ENCODE peak calls at places on chromosomes 4 and X, in five cellular contexts. One of them, this sample, is unnamed.

GRCh38 chr4:38804654-38805295 is at the start of gene TLR1:
- DNase-seq in neural crest cell: no peak
- DNase-seq in naive thymus-derived CD4-positive, alpha-beta T cell: peak; percentile 74
- DNase-seq in NK-92 treated with Interleukin-12 subunit alpha and Interleukin-12 subunit beta, amount 100 ng/mL, for 24 hours: no peak
- DNase-seq in KBM-7: peak; percentile 80
- DNase-seq in this sample: peak; percentile 14

GRCh38 chr4:8274772-8275241 is 5.3 kb downstream of the HTRA3 start:
- DNase-seq in naive thymus-derived CD4-positive, alpha-beta T cell: no peak
- DNase-seq in NK-92 treated with Interleukin-12 subunit alpha and Interleukin-12 subunit beta, amount 100 ng/mL, for 24 hours: no peak
- DNase-seq in neural crest cell: peak; percentile 30
- DNase-seq in KBM-7: no peak
- DNase-seq in this sample: no peak

GRCh38 chrX:30876367-30876766 is 12.7 kb downstream of the TAB3 start:
- DNase-seq in neural crest cell: no peak
- DNase-seq in NK-92 treated with Interleukin-12 subunit alpha and Interleukin-12 subunit beta, amount 100 ng/mL, for 24 hours: no peak
- DNase-seq in naive thymus-derived CD4-positive, alpha-beta T cell: no peak
- DNase-seq in KBM-7: no peak
- DNase-seq in this sample: no peak

GRCh38 chrX:139094671-139095592 is 383.4 kb upstream of the FGF13 start:
- DNase-seq in KBM-7: no peak
- DNase-seq in NK-92 treated with Interleukin-12 subunit alpha and Interleukin-12 subunit beta, amount 100 ng/mL, for 24 hours: no peak
- DNase-seq in neural crest cell: no peak
- DNase-seq in naive thymus-derived CD4-positive, alpha-beta T cell: no peak
- DNase-seq in this sample: no peak

GRCh38 chr4:118018381-118018780 is 15.9 kb upstream of the NDST3 start:
- DNase-seq in naive thymus-derived CD4-positive, alpha-beta T cell: no peak
- DNase-seq in KBM-7: no peak
- DNase-seq in NK-92 treated with Interleukin-12 subunit alpha and Interleukin-12 subunit beta, amount 100 ng/mL, for 24 hours: no peak
- DNase-seq in neural crest cell: no peak
- DNase-seq in this sample: no peak

GRCh38 chrX:118254611-118255010 is 91.3 kb upstream of the WDR44 start:
- DNase-seq in KBM-7: peak; percentile 83
- DNase-seq in neural crest cell: peak; percentile 66
- DNase-seq in NK-92 treated with Interleukin-12 subunit alpha and Interleukin-12 subunit beta, amount 100 ng/mL, for 24 hours: no peak
- DNase-seq in naive thymus-derived CD4-positive, alpha-beta T cell: peak; percentile 22
- DNase-seq in this sample: peak; percentile 9

GRCh38 chrX:13260598-13260997 is 59.3 kb downstream of the ATXN3L start:
- DNase-seq in KBM-7: no peak
- DNase-seq in naive thymus-derived CD4-positive, alpha-beta T cell: no peak
- DNase-seq in neural crest cell: no peak
- DNase-seq in NK-92 treated with Interleukin-12 subunit alpha and Interleukin-12 subunit beta, amount 100 ng/mL, for 24 hours: no peak
- DNase-seq in this sample: no peak

GRCh38 chr4:105551968-105552746 is at the start of gene ARHGEF38:
- DNase-seq in KBM-7: no peak
- DNase-seq in neural crest cell: no peak
- DNase-seq in naive thymus-derived CD4-positive, alpha-beta T cell: no peak
- DNase-seq in NK-92 treated with Interleukin-12 subunit alpha and Interleukin-12 subunit beta, amount 100 ng/mL, for 24 hours: no peak
- DNase-seq in this sample: no peak

GRCh38 chr4:117893207-117893606 is 141.1 kb upstream of the NDST3 start:
- DNase-seq in neural crest cell: no peak
- DNase-seq in KBM-7: no peak
- DNase-seq in NK-92 treated with Interleukin-12 subunit alpha and Interleukin-12 subunit beta, amount 100 ng/mL, for 24 hours: no peak
- DNase-seq in naive thymus-derived CD4-positive, alpha-beta T cell: no peak
- DNase-seq in this sample: no peak

GRCh38 chr4:21948347-21949072 is at the start of gene KCNIP4:
- DNase-seq in KBM-7: peak; percentile 17
- DNase-seq in neural crest cell: peak; percentile 39
- DNase-seq in NK-92 treated with Interleukin-12 subunit alpha and Interleukin-12 subunit beta, amount 100 ng/mL, for 24 hours: no peak
- DNase-seq in naive thymus-derived CD4-positive, alpha-beta T cell: no peak
- DNase-seq in this sample: no peak